ENCODE peak calls at places on chromosomes 16 and 17, in six cellular contexts. K is hippocampal formation, R is fibroblast of mammary gland, T is germinal center, J is NCI-H1694 treated with DMSO at 0.1 percent for 48 hours, Q is T-helper 22 cell. W is an unnamed sample.

GRCh38 chr17:36714789-36715188 is 113.4 kb downstream of the MRM1 start:
- DNase-seq in K (no peak), R (no peak), T (no peak), J (no peak), Q (no peak), W (no peak)

GRCh38 chr17:31824771-31825360 is 34.2 kb downstream of the COPRS start:
- DNase-seq in K (no peak), R (no peak), T (no peak), J (no peak), Q (no peak), W (no peak)

GRCh38 chr16:31092330-31092729 is 2.3 kb downstream of the VKORC1 start:
- DNase-seq in K (no peak), R (peak), T (no peak), J (no peak), Q (no peak), W (no peak)

GRCh38 chr16:48356633-48357376 is 28.4 kb downstream of the SIAH1 start:
- DNase-seq in K (no peak), R (no peak), T (no peak), J (no peak), Q (no peak), W (no peak)

GRCh38 chr17:4327638-4328037 is 38.8 kb downstream of the UBE2G1 start:
- DNase-seq in K (no peak), R (peak), T (no peak), J (no peak), Q (no peak), W (no peak)

GRCh38 chr16:86969716-86970115 is 347.5 kb downstream of the C16orf95 start:
- DNase-seq in K (no peak), R (no peak), T (no peak), J (no peak), Q (no peak), W (no peak)

GRCh38 chr16:23847938-23848337 is 12.2 kb downstream of the PRKCB start:
- DNase-seq in K (no peak), R (no peak), T (peak), J (no peak), Q (no peak), W (no peak)

GRCh38 chr17:73189417-73190099 is 3.3 kb upstream of the COG1 start:
- DNase-seq in K (peak), R (peak), T (no peak), J (peak), Q (no peak), W (peak)

GRCh38 chr17:9917801-9918200 is 12.7 kb upstream of the RCVRN start:
- DNase-seq in K (no peak), R (no peak), T (no peak), J (no peak), Q (no peak), W (no peak)

GRCh38 chr17:71963341-71963740 is 157.5 kb upstream of the SOX9 start:
- DNase-seq in K (no peak), R (no peak), T (no peak), J (peak), Q (no peak), W (no peak)

GRCh38 chr16:65342231-65342866 is 220.5 kb upstream of the CDH11 start:
- DNase-seq in K (no peak), R (peak), T (no peak), J (no peak), Q (no peak), W (no peak)

W was measured in GM13977.